ENCODE peak calls at places on chromosomes 16 and 17, in four cellular contexts. G is A172; D is activated CD8-positive, alpha-beta T cell treated with anti-CD3 and anti-CD28 coated beads for 36 hours; I is AML-193. Z is an unnamed sample.

GRCh38 chr17:66791337-66791736 is 43.6 kb upstream of the CACNG5 start:
- DNase-seq in I (peak), D (no peak), G (no peak), Z (no peak)

GRCh38 chr16:10744370-10745030 is 858 bp downstream of the NUBP1 start:
- DNase-seq in I (no peak), G (no peak), D (no peak), Z (no peak)

GRCh38 chr16:88070341-88070740 is 119.1 kb downstream of the BANP start:
- DNase-seq in D (no peak), G (no peak), I (no peak), Z (no peak)

GRCh38 chr17:16444258-16444886 is 29.0 kb downstream of the TRPV2 start:
- DNase-seq in D (no peak), I (no peak), G (no peak), Z (peak)

GRCh38 chr16:5761592-5761991 is 664.0 kb upstream of the EEF2KMT start:
- DNase-seq in D (no peak), I (no peak), G (no peak), Z (no peak)

GRCh38 chr16:87661561-87661960 is 59.3 kb downstream of the JPH3 start:
- DNase-seq in I (peak), D (peak), G (no peak), Z (peak)

GRCh38 chr17:3582921-3583320 is 25.3 kb upstream of the TRPV3 start:
- DNase-seq in G (no peak), D (no peak), I (no peak), Z (no peak)

GRCh38 chr16:53689636-53690035 is 14.0 kb downstream of the RPGRIP1L start:
- DNase-seq in I (no peak), G (no peak), D (no peak), Z (no peak)

GRCh38 chr16:5490499-5490898 is 392.9 kb upstream of the EEF2KMT start:
- DNase-seq in D (peak), I (peak), G (no peak), Z (peak)

Z was measured in Caki2.